ENCODE peak calls at places on chromosomes 12 and 14, in five cellular contexts. Y, G, K, P and R are unnamed samples.

GRCh38 chr12:48424644-48425043 is 47.7 kb upstream of the ANP32D start:
- DNase-seq in Y (no peak), G (no peak), K (no peak), P (no peak), R (no peak)

GRCh38 chr14:87877877-87878276 is 115.1 kb downstream of the GALC start:
- DNase-seq in Y (no peak), G (no peak), K (no peak), P (no peak), R (peak; percentile 47)

GRCh38 chr14:67622675-67623074 is 3.0 kb downstream of the ARG2 start:
- DNase-seq in Y (no peak), G (no peak), K (no peak), P (peak; percentile 13), R (peak; percentile 81)

GRCh38 chr14:100604126-100604501 is 16.9 kb upstream of the BEGAIN start:
- DNase-seq in Y (peak; percentile 40), G (no peak), K (peak; percentile 49), P (no peak), R (no peak)

GRCh38 chr12:65607271-65607880 is 216.9 kb upstream of the HMGA2 start:
- DNase-seq in Y (no peak), G (no peak), K (no peak), P (peak; percentile 48), R (no peak)

GRCh38 chr12:11765421-11765816 is 115.9 kb downstream of the ETV6 start:
- DNase-seq in Y (no peak), G (no peak), K (no peak), P (no peak), R (no peak)

GRCh38 chr14:92651793-92652382 is 96.5 kb downstream of the LGMN start:
- DNase-seq in Y (peak; percentile 87), G (peak; percentile 89), K (no peak), P (no peak), R (no peak)

GRCh38 chr12:94872671-94873367 is 130.7 kb downstream of the NDUFA12 start:
- DNase-seq in Y (no peak), G (no peak), K (peak; percentile 60), P (peak; percentile 5), R (no peak)

GRCh38 chr14:52111583-52111982 is 42.7 kb upstream of the NID2 start:
- DNase-seq in Y (no peak), G (no peak), K (no peak), P (no peak), R (peak; percentile 71)

GRCh38 chr14:84064756-84065155 is 1465.2 kb upstream of the FLRT2 start:
- DNase-seq in Y (no peak), G (no peak), K (no peak), P (no peak), R (no peak)

GRCh38 chr14:32430326-32430725 is 101.2 kb downstream of the AKAP6 start:
- DNase-seq in Y (no peak), G (no peak), K (no peak), P (no peak), R (no peak)

GRCh38 chr14:103122578-103123127 is 608 bp upstream of the TNFAIP2 start:
- DNase-seq in Y (no peak), G (no peak), K (no peak), P (peak; percentile 25), R (no peak)

GRCh38 chr14:99253890-99254289 is 18.1 kb downstream of the BCL11B start:
- DNase-seq in Y (no peak), G (no peak), K (no peak), P (no peak), R (no peak)

GRCh38 chr12:3157581-3158328 is 80.6 kb downstream of the TSPAN9 start:
- DNase-seq in Y (no peak), G (no peak), K (no peak), P (no peak), R (no peak)

GRCh38 chr12:46659844-46660243 is 166.0 kb downstream of the SLC38A4 start:
- DNase-seq in Y (no peak), G (no peak), K (no peak), P (no peak), R (no peak)

GRCh38 chr12:122067966-122068365 is 10.6 kb upstream of the MLXIP start:
- DNase-seq in Y (no peak), G (no peak), K (no peak), P (peak; percentile 37), R (no peak)
- TF ChIP-seq CTCF in Y (no peak), G (no peak), K (no peak), P (no peak), R (no peak)

GRCh38 chr14:22113401-22113800 is 439.8 kb upstream of the OR4E1 start:
- DNase-seq in Y (no peak), G (no peak), K (no peak), P (no peak), R (no peak)

GRCh38 chr14:22107734-22108133 is 434.1 kb upstream of the OR4E1 start:
- DNase-seq in Y (no peak), G (no peak), K (no peak), P (no peak), R (no peak)

GRCh38 chr14:22106700-22107697 is 433.4 kb upstream of the OR4E1 start:
- DNase-seq in Y (no peak), G (no peak), K (no peak), P (no peak), R (no peak)

DNA sequence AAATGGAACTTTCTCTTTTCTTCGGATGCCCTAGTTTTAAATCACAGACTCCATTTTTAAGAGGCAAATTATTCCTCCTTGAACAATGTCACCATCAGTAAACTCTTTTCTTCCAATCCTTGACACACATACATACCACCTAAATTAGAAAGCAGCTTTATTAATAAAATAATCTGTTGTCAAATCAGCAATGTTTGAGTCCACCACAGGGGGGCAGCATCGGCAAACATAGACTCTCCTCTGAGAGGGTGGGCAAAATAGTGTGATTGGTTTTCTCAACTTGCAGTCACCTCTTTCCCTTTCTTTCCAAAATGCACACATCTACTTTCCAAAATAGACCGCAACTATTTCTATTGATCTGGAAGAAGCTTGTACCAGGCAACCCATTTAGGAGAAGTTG is 438.4 kb upstream of the OR4E1 start:
- DNase-seq in Y (no peak), G (no peak), K (no peak), P (no peak), R (no peak)
- TF ChIP-seq CTCF in Y (peak; percentile 45), G (peak; percentile 27), K (no peak), P (no peak), R (peak; percentile 63)

GRCh38 chr12:108231909-108232434 is 102.9 kb downstream of the WSCD2 start:
- DNase-seq in Y (no peak), G (no peak), K (no peak), P (no peak), R (no peak)

GRCh38 chr12:108236366-108236765 is 102.7 kb downstream of the CMKLR1 start:
- DNase-seq in Y (no peak), G (no peak), K (no peak), P (no peak), R (no peak)

GRCh38 chr12:108235231-108235959 is 103.7 kb downstream of the CMKLR1 start:
- DNase-seq in Y (no peak), G (no peak), K (no peak), P (no peak), R (no peak)

GRCh38 chr12:108232565-108232964 is 103.5 kb downstream of the WSCD2 start:
- DNase-seq in Y (no peak), G (no peak), K (no peak), P (no peak), R (no peak)

DNA sequence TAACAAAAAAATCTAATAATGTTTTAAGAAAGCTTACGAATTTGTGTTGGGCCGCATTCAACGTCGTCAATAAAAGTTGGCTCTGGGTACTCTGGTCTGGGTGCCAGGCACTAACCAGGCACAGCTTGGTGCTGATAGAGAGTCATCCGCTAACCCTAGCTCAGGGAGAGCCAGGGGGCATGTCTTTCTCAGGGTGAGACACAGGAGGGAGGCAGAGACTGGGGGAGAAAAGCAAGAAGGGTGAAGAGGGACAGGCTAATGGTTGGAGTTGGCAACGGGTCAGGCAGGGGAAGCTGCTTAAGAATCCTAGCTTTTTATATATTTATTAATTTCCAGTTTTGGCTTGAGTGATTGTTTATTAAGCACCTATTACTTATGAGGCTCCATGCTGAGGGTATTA is 105.0 kb downstream of the CMKLR1 start:
- DNase-seq in Y (no peak), G (no peak), K (no peak), P (no peak), R (no peak)
- TF ChIP-seq CTCF in Y (peak; percentile 47), G (peak; percentile 51), K (no peak), P (peak; percentile 22), R (no peak)

DNA sequence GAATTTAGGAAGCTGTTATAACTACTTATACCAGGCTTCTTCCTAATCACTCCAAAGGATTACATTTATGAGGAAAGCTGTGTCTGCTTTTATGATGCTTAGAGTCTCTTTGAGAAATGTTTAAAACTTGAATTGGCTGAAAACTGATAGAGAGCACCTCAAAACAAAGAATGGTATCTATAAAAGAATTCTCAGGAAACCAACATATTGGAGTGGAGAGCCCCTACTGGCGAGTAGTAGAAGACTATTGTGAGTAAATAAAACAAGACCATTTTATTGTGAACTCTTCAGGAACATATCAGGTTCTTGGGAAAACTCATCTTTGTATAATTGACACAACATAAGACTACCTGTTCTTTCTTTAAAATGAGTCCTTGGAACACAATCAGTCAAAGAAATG is 578.6 kb downstream of the RERGL start:
- DNase-seq in Y (no peak), G (no peak), K (no peak), P (no peak), R (no peak)
- TF ChIP-seq CTCF in Y (no peak), G (no peak), K (no peak), P (no peak), R (no peak)

GRCh38 chr12:113647048-113647447 is 175.4 kb upstream of the LHX5 start:
- DNase-seq in Y (no peak), G (no peak), K (no peak), P (no peak), R (no peak)
- TF ChIP-seq CTCF in Y (no peak), G (no peak), K (no peak), P (no peak), R (peak; percentile 69)

DNA sequence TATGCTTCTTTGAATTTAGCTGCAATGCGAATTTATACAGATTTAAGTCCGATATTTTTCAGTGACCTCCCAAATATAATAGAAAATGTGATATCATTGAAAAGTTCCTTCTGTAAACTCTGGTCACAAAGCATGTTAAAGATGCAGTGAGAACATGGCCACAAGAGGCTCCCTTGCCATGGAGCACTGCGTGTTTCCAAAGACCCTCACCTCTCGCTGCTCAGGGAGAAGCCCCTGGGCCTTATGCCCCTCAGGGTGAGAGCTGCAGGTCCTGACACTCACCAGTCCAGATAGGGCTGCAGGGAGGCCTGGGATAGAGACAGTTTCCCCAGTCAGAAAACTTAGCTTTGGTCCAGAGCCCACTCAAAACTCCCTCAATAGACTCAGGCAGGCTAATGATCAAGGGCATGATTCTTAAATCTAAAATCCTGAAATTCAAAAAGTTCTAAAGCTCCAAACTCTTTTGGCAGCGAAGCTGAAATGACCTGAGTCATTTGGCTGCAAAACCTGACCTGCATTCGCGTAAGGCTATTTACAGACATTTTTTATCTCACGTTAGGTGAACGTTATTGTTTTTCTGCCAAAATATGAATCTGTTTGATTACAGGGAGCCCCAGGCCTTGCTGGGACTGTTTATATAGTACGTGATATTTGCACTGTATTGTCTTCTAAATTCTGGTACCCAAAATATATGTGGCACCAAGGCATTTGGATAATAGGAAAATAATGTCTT is 67.8 kb downstream of the CAPZA3 start:
- DNase-seq in Y (no peak), G (no peak), K (no peak), P (no peak), R (no peak)
- TF ChIP-seq CTCF in Y (no peak), G (no peak), K (no peak), P (peak; percentile 7), R (peak; percentile 15)